ENCODE peak calls at places on chromosomes 11 and 22, in ten cellular contexts. O, Z, B, G, X, W, Y, Q, T and M are unnamed samples.

GRCh38 chr11:69094915-69095290 is 46.2 kb downstream of the TPCN2 start:
- DNase-seq in O (no peak), Z (no peak), B (no peak), G (no peak), X (no peak), W (no peak), Y (no peak), Q (no peak), T (no peak), M (no peak)

GRCh38 chr11:128208329-128209220 is 378.8 kb downstream of the ETS1 start:
- DNase-seq in O (peak; percentile 99), Z (peak; percentile 97), B (peak; percentile 93), G (peak; percentile 94), X (peak; percentile 98), W (no peak), Y (peak; percentile 16), Q (peak; percentile 32), T (no peak), M (no peak)

GRCh38 chr11:59186130-59186594 is 14.2 kb downstream of the DTX4 start:
- DNase-seq in O (peak; percentile 76), Z (no peak), B (no peak), G (peak; percentile 11), X (no peak), W (peak; percentile 44), Y (no peak), Q (no peak), T (peak; percentile 65), M (no peak)

GRCh38 chr11:71193431-71193830 is 58.9 kb downstream of the SHANK2 start:
- DNase-seq in O (no peak), Z (no peak), B (no peak), G (no peak), X (no peak), W (no peak), Y (no peak), Q (no peak), T (no peak), M (no peak)

GRCh38 chr11:46682773-46683752 is 17.4 kb downstream of the ARHGAP1 start:
- DNase-seq in O (peak; percentile 49), Z (peak; percentile 34), B (no peak), G (peak; percentile 48), X (peak; percentile 47), W (no peak), Y (no peak), Q (no peak), T (peak; percentile 20), M (no peak)

GRCh38 chr11:831951-832528 is 712 bp upstream of the CD151 start:
- DNase-seq in O (no peak), Z (no peak), B (no peak), G (no peak), X (no peak), W (no peak), Y (no peak), Q (no peak), T (no peak), M (no peak)

GRCh38 chr11:8442301-8442700 is 151.7 kb downstream of the STK33 start:
- DNase-seq in O (no peak), Z (no peak), B (no peak), G (no peak), X (no peak), W (no peak), Y (no peak), Q (no peak), T (no peak), M (no peak)

GRCh38 chr11:11770921-11771484 is 70.8 kb upstream of the USP47 start:
- DNase-seq in O (no peak), Z (no peak), B (no peak), G (no peak), X (no peak), W (no peak), Y (no peak), Q (no peak), T (no peak), M (no peak)

GRCh38 chr11:111305871-111306270 is 7.5 kb downstream of the POU2AF3 start:
- DNase-seq in O (no peak), Z (no peak), B (no peak), G (no peak), X (no peak), W (no peak), Y (no peak), Q (no peak), T (no peak), M (no peak)

GRCh38 chr11:100525635-100526034 is 161.5 kb upstream of the ARHGAP42 start:
- DNase-seq in O (peak; percentile 33), Z (no peak), B (no peak), G (peak; percentile 3), X (no peak), W (no peak), Y (no peak), Q (no peak), T (no peak), M (no peak)

GRCh38 chr22:48667289-48667688 is 1160.4 kb downstream of the BRD1 start:
- DNase-seq in O (no peak), Z (no peak), B (no peak), G (no peak), X (no peak), W (no peak), Y (no peak), Q (no peak), T (no peak), M (no peak)

GRCh38 chr11:86067230-86068137 is 1.4 kb downstream of the PICALM start:
- DNase-seq in O (peak; percentile 25), Z (no peak), B (no peak), G (peak; percentile 59), X (no peak), W (no peak), Y (no peak), Q (no peak), T (no peak), M (no peak)

GRCh38 chr11:31000412-31000811 is 369.1 kb downstream of the DCDC1 start:
- DNase-seq in O (no peak), Z (no peak), B (no peak), G (no peak), X (no peak), W (no peak), Y (no peak), Q (no peak), T (no peak), M (no peak)

GRCh38 chr22:33578752-33579151 is 341.5 kb downstream of the LARGE1 start:
- DNase-seq in O (no peak), Z (no peak), B (no peak), G (no peak), X (no peak), W (no peak), Y (no peak), Q (no peak), T (no peak), M (no peak)

GRCh38 chr22:36930041-36930935 is 16.9 kb downstream of the CSF2RB start:
- DNase-seq in O (no peak), Z (no peak), B (no peak), G (no peak), X (no peak), W (no peak), Y (no peak), Q (no peak), T (no peak), M (no peak)

GRCh38 chr11:19935507-19935906 is 222.9 kb downstream of the NAV2 start:
- DNase-seq in O (peak; percentile 64), Z (peak; percentile 96), B (peak; percentile 86), G (peak; percentile 39), X (peak; percentile 97), W (no peak), Y (no peak), Q (no peak), T (no peak), M (no peak)

GRCh38 chr11:64692764-64693331 is 30.1 kb downstream of the NRXN2 start:
- DNase-seq in O (no peak), Z (no peak), B (no peak), G (no peak), X (no peak), W (no peak), Y (no peak), Q (no peak), T (no peak), M (no peak)
- H3K4me3 ChIP-seq in O (no peak overlapping the region), Z (no peak overlapping the region), B (no peak overlapping the region), G (no peak overlapping the region), X (no peak overlapping the region), W (no peak overlapping the region), Y (no peak overlapping the region), Q (no peak overlapping the region), T (no peak overlapping the region), M (no peak overlapping the region)

DNA sequence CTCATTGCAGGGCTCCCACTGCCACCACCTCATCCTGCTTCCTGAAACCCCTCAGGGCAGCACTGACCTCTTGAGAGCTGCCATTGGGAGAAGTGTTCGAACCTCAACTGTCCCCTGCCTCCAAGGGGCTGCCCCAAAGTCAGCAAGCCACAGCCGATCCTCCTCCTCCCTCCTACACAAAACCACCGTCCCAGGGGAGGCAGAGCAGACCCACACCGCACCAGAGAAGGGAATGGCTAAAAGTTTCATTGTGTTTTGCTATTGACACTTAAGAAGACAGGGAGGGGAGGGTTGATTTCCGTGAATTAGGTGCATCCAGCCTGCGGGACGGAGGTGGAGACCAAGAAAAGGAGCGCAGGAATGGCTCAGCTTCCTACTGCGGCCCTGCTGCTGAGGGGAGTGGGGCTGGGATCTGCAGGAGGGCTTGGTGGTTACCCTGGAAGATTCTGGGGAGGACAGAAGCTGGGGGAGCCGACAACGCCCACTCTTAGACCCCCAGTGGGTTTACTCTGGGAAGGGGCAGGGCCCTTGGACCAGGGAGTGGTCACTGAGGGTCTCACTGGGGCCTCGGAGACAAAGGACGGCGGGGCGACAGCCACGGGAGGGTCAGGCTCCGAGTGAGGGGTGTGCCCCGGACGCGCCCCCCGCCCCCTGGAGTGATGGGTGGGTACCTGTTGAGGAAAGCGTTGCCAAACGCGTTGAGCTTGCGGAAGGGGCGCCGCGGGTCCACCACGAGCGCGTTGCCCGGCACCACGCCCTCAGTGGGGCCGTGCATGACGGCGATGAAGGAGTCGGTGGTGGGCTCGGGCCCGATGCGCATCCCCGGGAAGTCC is 815 bp downstream of the EHD1 start:
- DNase-seq in O (peak; percentile 40), Z (no peak), B (no peak), G (no peak), X (no peak), W (no peak), Y (no peak), Q (peak; percentile 64), T (no peak), M (no peak)
- H3K4me1 ChIP-seq in O (peaks cover 36% of the 10 kb centered on the region), Z (peaks cover 30% of the 10 kb centered on the region), B (peaks cover 15% of the 10 kb centered on the region), G (peaks cover 27% of the 10 kb centered on the region), X (peaks cover 8% of the 10 kb centered on the region), W (peaks cover 69% of the 10 kb centered on the region), Y (peaks cover 64% of the 10 kb centered on the region), Q (peaks cover 12% of the 10 kb centered on the region), T (peaks cover 77% of the 10 kb centered on the region), M (peaks cover 51% of the 10 kb centered on the region)

DNA sequence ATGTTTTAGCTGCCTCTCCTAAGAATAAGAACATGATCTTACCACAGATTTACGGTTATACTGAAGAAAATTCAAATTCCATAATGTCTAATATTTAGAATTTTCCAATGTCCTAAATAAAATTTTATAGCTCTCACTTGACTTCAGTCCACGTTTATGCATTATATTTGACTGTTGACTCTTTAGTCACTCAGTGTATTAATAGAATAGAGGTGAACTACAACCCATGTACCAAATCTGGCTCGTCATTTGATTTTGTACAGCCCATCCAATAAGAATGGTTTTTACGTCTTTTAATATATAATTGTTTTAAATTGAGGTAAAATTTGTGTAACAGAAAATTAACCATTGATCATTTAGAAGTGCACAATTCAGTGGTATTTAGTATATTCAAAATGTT is 34.9 kb downstream of the KDM2A start:
- DNase-seq in O (no peak), Z (no peak), B (no peak), G (no peak), X (no peak), W (no peak), Y (no peak), Q (no peak), T (no peak), M (no peak)
- H3K27me3 ChIP-seq in O (no peaks in the 10 kb centered on the region), Z (no peaks in the 10 kb centered on the region), B (no peaks in the 10 kb centered on the region), G (no peaks in the 10 kb centered on the region), X (no peaks in the 10 kb centered on the region), W (no peaks in the 10 kb centered on the region), Y (no peaks in the 10 kb centered on the region), Q (no peaks in the 10 kb centered on the region), T (no peaks in the 10 kb centered on the region), M (no peaks in the 10 kb centered on the region)

GRCh38 chr11:65920035-65920802 is 993 bp downstream of the DRAP1 start:
- DNase-seq in O (peak; percentile 39), Z (no peak), B (no peak), G (no peak), X (no peak), W (no peak), Y (no peak), Q (peak; percentile 62), T (no peak), M (peak; percentile 74)
- H3K4me3 ChIP-seq in O (peak overlapping the region; percentile 82), Z (peak overlapping the region; percentile 72), B (peak overlapping the region; percentile 91), G (peak overlapping the region; percentile 80), X (peak overlapping the region; percentile 71), W (peak overlapping the region; percentile 76), Y (peak overlapping the region; percentile 60), Q (peak overlapping the region; percentile 87), T (peak overlapping the region; percentile 99), M (peak overlapping the region; percentile 93)